ENCODE peak calls at places on chromosomes 13 and 19, in four cellular contexts. Z is endothelial cell of umbilical vein, O is pancreas, U is GM23248. H is an unnamed sample.

GRCh38 chr19:2327773-2328400 is 499 bp downstream of the LSM7 start:
- DNase-seq in Z (peak; percentile 90), O (no peak), U (peak; percentile 76), H (no peak)

GRCh38 chr19:5801796-5802616 is 2.9 kb upstream of the NRTN start:
- DNase-seq in Z (no peak), O (no peak), U (peak; percentile 62), H (no peak)

GRCh38 chr13:78382481-78382880 is 220.9 kb downstream of the POU4F1 start:
- DNase-seq in Z (no peak), O (no peak), U (no peak), H (no peak)

GRCh38 chr13:51826606-51827005 is 18.4 kb downstream of the TMEM272 start:
- DNase-seq in Z (no peak), O (no peak), U (peak; percentile 17), H (peak; percentile 80)

GRCh38 chr13:110696776-110697175 is 9.1 kb downstream of the CARS2 start:
- DNase-seq in Z (no peak), O (peak; percentile 12), U (no peak), H (no peak)

GRCh38 chr13:58960909-58961308 is 1202.8 kb downstream of the DIAPH3 start:
- DNase-seq in Z (peak; percentile 33), O (no peak), U (peak; percentile 2), H (no peak)

GRCh38 chr19:54337858-54338230 is 1.1 kb downstream of the LILRA4 start:
- DNase-seq in Z (no peak), O (no peak), U (no peak), H (no peak)

GRCh38 chr13:40590112-40590862 is 76.2 kb downstream of the FOXO1 start:
- DNase-seq in Z (no peak), O (no peak), U (no peak), H (no peak)

GRCh38 chr13:85148009-85148408 is 651.2 kb downstream of the SLITRK6 start:
- DNase-seq in Z (peak; percentile 2), O (no peak), U (no peak), H (no peak)

GRCh38 chr13:32426191-32426980 is 1.5 kb downstream of the N4BP2L1 start:
- DNase-seq in Z (no peak), O (peak; percentile 21), U (peak; percentile 55), H (no peak)

GRCh38 chr19:409006-409514 is at the start of gene C2CD4C:
- DNase-seq in Z (no peak), O (no peak), U (peak; percentile 56), H (peak; percentile 64)

GRCh38 chr13:112693831-112694497 is 4.1 kb downstream of the ATP11A start:
- DNase-seq in Z (peak; percentile 39), O (no peak), U (peak; percentile 88), H (no peak)

GRCh38 chr13:72062566-72062965 is 195.6 kb upstream of the DACH1 start:
- DNase-seq in Z (peak; percentile 15), O (no peak), U (no peak), H (no peak)

GRCh38 chr13:33087091-33087490 is 70.9 kb downstream of the KL start:
- DNase-seq in Z (no peak), O (no peak), U (no peak), H (no peak)

GRCh38 chr19:18800636-18801035 is 9.5 kb upstream of the COMP start:
- DNase-seq in Z (no peak), O (no peak), U (no peak), H (no peak)

GRCh38 chr19:32012886-32013635 is 332.3 kb upstream of the ZNF507 start:
- DNase-seq in Z (no peak), O (no peak), U (no peak), H (no peak)

GRCh38 chr19:447064-447426 is 13.8 kb downstream of the SHC2 start:
- DNase-seq in Z (no peak), O (no peak), U (no peak), H (no peak)

GRCh38 chr13:38687246-38688229 is 661 bp downstream of the FREM2 start:
- DNase-seq in Z (no peak), O (peak; percentile 19), U (peak; percentile 25), H (no peak)

GRCh38 chr19:10068205-10068604 is 17.9 kb upstream of the SHFL start:
- DNase-seq in Z (no peak), O (no peak), U (peak; percentile 7), H (no peak)

GRCh38 chr19:17811103-17811502 is 10.2 kb downstream of the INSL3 start:
- DNase-seq in Z (no peak), O (no peak), U (no peak), H (no peak)

GRCh38 chr19:28920269-28921066 is 292.5 kb downstream of the UQCRFS1 start:
- DNase-seq in Z (no peak), O (no peak), U (peak; percentile 6), H (no peak)

DNA sequence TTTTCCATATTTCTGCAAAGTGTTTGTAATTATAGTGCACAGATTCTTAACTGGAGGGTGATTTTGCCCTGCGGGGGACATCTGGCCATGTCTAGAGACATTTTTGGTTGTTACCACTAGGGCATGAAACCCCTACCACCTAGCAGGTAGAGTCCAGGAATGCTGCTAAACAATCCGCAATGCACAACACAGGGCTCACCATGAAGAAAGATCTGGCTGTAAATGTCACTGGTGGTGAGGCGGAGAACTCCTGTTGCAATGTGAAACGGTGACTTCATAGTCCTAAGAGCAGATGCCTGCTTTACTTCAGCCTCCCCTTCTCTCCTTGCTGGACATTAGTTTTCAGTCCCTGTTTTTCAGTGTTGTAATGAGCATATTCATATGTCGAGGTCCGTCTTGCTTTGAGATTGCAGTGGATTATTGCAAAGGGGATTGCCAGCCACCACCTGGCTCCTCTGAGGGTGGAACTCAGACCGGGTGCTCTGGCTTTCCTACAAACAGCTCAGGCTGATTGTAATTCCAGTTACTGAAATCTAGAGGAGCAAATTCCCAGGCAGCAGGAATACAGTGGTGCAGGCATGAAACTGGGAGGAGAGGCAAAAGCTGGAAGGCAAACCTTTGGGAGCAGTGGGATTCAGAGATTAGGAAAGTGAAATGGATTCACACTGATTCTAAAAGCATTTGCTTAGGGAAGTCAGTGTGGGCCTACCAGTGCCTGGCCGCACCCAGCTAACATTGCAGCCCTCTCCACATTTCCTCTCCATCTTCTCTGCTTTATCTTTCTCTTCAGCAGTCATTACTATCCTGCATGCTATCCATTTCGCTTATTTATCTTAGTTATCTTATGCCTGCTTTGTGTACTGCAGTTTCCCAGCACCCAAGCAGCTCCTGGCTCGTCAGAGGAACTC is 76.1 kb upstream of the PCDH8 start:
- DNase-seq in Z (no peak), O (no peak), U (no peak), H (no peak)
- H3K4me1 ChIP-seq in Z (no peaks in the 10 kb centered on the region), O (no peaks in the 10 kb centered on the region), U (no peaks in the 10 kb centered on the region), H (no peaks in the 10 kb centered on the region)

DNA sequence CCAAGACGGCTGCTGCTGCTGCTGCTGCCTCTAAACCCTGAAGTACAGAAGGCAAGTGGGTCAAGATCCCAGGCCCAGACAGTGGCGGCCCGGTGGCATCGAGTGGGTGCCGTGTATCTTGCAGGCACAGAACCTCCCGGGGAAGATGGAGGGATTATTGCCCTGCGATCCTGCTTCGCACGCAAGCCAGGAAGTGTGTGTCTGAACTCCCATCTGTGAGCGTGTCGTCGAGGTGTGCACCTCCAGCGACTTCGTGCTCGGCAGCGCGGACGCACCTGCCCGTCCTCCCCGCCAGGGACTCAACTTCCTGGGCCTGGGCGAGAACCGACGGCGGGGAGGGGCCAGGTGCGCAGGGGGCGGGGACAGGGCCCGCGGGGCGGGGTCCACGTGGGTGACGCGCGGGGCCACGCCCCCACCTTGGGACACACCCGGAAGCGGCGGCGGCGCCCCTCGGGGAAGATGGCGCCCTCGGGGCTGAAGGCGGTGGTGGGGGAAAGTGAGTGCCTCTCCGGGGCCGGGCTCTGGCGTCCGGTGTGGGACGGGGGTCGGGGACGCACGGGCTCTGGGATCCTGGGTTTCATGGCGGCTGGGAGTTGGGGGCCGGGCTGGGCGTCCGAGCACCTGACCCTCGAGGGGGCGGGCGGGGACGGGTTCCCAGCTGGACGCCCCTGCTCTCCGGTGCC is at the start of gene STXBP2:
- DNase-seq in Z (peak; percentile 34), O (peak; percentile 86), U (peak; percentile 25), H (peak; percentile 3)
- H3K27ac ChIP-seq in Z (peak within 1 kb of the TSS; percentile 58), O (peak within 1 kb of the TSS; percentile 79), U (no peak within 1 kb of the TSS), H (no peak within 1 kb of the TSS)

GRCh38 chr19:49616945-49617344 is 23.0 kb downstream of the RRAS start:
- DNase-seq in Z (no peak), O (no peak), U (no peak), H (no peak)

GRCh38 chr19:49613374-49613773 is 22.4 kb downstream of the PRR12 start:
- DNase-seq in Z (peak; percentile 53), O (no peak), U (peak; percentile 56), H (no peak)

GRCh38 chr19:49616532-49616931 is 23.4 kb downstream of the RRAS start:
- DNase-seq in Z (no peak), O (no peak), U (no peak), H (no peak)

GRCh38 chr19:49615861-49616260 is 24.1 kb downstream of the RRAS start:
- DNase-seq in Z (no peak), O (no peak), U (no peak), H (no peak)

GRCh38 chr19:49614096-49614857 is 23.3 kb downstream of the PRR12 start:
- DNase-seq in Z (peak; percentile 94), O (no peak), U (peak; percentile 94), H (no peak)
- H3K4me1 ChIP-seq in Z (peaks cover 23% of the 10 kb centered on the region), O (no peaks in the 10 kb centered on the region), U (peaks cover 26% of the 10 kb centered on the region), H (no peaks in the 10 kb centered on the region)

DNA sequence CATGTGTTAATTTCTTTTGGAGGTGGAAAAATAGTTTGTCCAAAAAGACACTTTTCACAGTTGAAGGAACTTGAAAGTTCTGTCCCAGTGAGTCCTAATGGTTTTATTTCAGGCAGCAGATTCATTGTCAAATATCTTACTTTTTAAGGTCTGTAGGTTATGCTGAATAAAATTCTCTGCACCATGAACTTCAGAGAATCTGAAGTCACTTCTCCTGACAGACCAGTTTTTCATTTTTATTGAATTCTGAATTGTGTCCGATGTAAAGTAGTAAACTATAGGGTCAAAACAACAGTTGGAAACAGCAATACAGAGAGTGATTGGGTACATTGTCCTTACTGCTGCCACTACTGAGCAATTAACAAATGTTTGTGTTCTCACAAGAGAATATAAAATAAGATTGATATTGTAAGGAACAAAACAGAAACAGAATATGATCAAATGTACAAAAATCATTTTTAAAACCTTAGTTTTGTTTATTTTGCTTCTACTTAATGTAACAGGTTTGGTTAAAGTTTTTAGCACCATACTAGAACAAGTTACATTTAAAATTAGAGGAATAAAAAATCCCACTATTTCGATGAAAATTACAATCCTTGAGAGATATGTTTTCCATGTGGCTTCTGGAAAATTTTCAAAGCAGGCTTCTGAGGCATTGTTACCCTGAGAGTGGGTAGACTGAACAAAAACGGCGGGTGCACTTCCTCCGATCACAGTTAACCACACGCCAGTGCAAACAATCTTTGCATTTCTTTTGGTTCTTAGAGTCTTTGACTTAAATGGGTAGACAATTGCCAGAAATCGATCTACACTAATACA is 1.4 kb downstream of the LPAR6 start:
- DNase-seq in Z (peak; percentile 59), O (no peak), U (peak; percentile 48), H (no peak)
- H3K27ac ChIP-seq in Z (peak overlapping the region; percentile 95), O (peak overlapping the region; percentile 31), U (peak overlapping the region; percentile 83), H (peak overlapping the region; percentile 86)

DNA sequence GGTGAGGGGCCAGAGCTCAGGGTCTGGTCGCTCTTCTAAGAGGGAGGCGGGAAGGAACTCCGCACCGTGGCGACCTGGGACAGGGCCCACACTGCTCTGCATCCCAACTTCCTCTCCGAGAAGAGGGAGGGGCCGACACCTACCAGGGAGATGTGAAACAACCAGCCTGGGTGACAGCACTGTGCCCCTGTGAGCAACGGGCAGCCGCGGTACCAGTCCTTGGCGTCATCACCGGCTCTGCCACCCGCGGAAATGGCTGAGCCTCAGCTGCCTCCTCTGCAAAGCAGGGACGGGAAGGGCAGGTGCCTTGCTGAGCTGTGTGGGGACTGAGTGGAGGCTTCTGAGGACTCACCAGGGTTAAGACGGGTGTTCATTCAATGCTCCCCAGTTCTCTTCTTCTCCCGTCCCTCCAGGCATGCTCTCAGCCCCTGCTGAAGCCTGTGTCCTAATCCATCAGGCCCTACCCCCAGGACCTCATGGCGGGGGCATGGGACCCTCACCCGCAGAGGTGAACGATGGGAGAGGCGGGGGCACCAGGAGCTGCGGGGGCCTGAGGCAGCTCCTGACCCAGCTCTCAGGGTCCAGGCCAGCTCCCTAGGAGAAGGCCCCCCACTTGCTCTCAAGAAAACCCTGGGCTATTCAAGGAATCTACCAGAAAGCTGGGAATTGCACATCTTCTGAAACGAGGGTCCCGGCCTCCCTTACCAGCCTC is 9.3 kb downstream of the ZNF787 start:
- DNase-seq in Z (no peak), O (peak; percentile 61), U (no peak), H (no peak)
- H3K4me1 ChIP-seq in Z (peaks cover 32% of the 10 kb centered on the region), O (peaks cover 43% of the 10 kb centered on the region), U (peaks cover 13% of the 10 kb centered on the region), H (peaks cover 86% of the 10 kb centered on the region)

H was measured in heart left ventricle.